ENCODE peak calls at places on chromosomes 11 and 22, in nine cellular contexts. E is H1, A is ovary, U is coronary artery, F is RWPE1, Q is lower leg skin, H is spleen, L is HCT116, C is GM10248. N is an unnamed sample.
A peak's percentile ranks its signal among the peaks of the same experiment; 100 is the strongest.

GRCh38 chr11:80227915-80228314 is 787.1 kb upstream of the TENM4 start:
- DNase-seq in E (no peak), A (no peak), U (no peak), F (no peak), Q (no peak), H (no peak), L (no peak), C (no peak), N (no peak)

GRCh38 chr11:87144266-87144665 is 106.5 kb downstream of the TMEM135 start:
- DNase-seq in E (no peak), A (no peak), U (no peak), F (no peak), Q (no peak), H (no peak), L (no peak), C (no peak), N (no peak)

GRCh38 chr11:34323601-34324000 is 34.2 kb downstream of the ABTB2 start:
- DNase-seq in E (no peak), A (no peak), U (no peak), F (no peak), Q (no peak), H (no peak), L (no peak), C (no peak), N (peak; percentile 74)

GRCh38 chr11:26842458-26842841 is 120.6 kb upstream of the SLC5A12 start:
- DNase-seq in E (no peak), A (no peak), U (no peak), F (no peak), Q (no peak), H (no peak), L (no peak), C (no peak), N (peak; percentile 90)

GRCh38 chr11:75668508-75669297 is at the start of gene MAP6:
- DNase-seq in E (peak; percentile 72), A (no peak), U (no peak), F (peak; percentile 38), Q (no peak), H (no peak), L (no peak), C (peak; percentile 34), N (no peak)

GRCh38 chr11:14972581-14973490 is 685 bp upstream of the CALCA start:
- DNase-seq in E (no peak), A (no peak), U (no peak), F (no peak), Q (no peak), H (no peak), L (no peak), C (no peak), N (no peak)

GRCh38 chr11:92596596-92597317 is 372.1 kb downstream of the FAT3 start:
- DNase-seq in E (no peak), A (no peak), U (no peak), F (no peak), Q (no peak), H (no peak), L (no peak), C (no peak), N (peak; percentile 18)

GRCh38 chr11:120131941-120132644 is 5.8 kb downstream of the TRIM29 start:
- DNase-seq in E (peak; percentile 35), A (peak; percentile 4), U (peak; percentile 50), F (peak; percentile 58), Q (peak; percentile 85), H (peak; percentile 39), L (no peak), C (no peak), N (no peak)

GRCh38 chr11:104091281-104092071 is 55.0 kb downstream of the DDI1 start:
- DNase-seq in E (no peak), A (no peak), U (no peak), F (no peak), Q (no peak), H (no peak), L (no peak), C (no peak), N (no peak)

GRCh38 chr22:34946339-34946985 is 119.5 kb upstream of the ISX start:
- DNase-seq in E (no peak), A (no peak), U (no peak), F (no peak), Q (peak; percentile 34), H (no peak), L (no peak), C (no peak), N (peak; percentile 8)

DNA sequence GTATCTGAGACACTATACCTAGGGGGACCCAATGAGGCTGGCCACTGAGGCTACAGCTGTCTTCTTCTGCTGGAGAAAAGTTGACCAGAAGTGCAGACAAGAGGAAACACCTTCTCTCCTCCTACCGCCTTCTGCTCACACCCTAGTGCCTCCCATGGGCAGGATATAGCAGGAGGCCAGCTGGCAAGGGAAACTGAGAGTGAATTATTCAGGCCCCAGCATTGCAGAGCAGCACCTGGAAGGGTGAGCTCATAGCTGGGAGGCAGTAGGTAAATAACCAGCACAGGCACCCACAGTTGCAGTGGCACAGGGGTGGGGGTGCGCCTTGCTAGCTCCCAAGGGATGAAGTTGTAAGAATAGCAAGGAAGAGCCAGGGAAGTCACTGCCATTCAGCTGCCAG is 267.4 kb upstream of the NCAM1 start:
- DNase-seq in E (no peak), A (no peak), U (no peak), F (no peak), Q (no peak), H (no peak), L (no peak), C (no peak), N (no peak)
- TF ChIP-seq CTCF in E (no peak), A (no peak), U (no peak), F (no peak), Q (no peak), H (no peak), L (no peak), C (no peak), N (no peak)

GRCh38 chr22:49647346-49648026 is 180.2 kb downstream of the BRD1 start:
- DNase-seq in E (no peak), A (no peak), U (no peak), F (no peak), Q (no peak), H (no peak), L (no peak), C (no peak), N (no peak)
- TF ChIP-seq CTCF in E (no peak), A (no peak), U (no peak), F (no peak), Q (no peak), H (no peak), L (no peak), C (no peak), N (no peak)

GRCh38 chr22:30635273-30636225 is at the start of gene SLC35E4:
- DNase-seq in E (peak; percentile 98), A (peak; percentile 99), U (peak; percentile 95), F (peak; percentile 84), Q (peak; percentile 99), H (peak; percentile 97), L (peak; percentile 60), C (peak; percentile 95), N (peak; percentile 87)
- TF ChIP-seq CTCF in E (no peak), A (peak; percentile 54), U (no peak), F (no peak), Q (no peak), H (peak; percentile 42), L (no peak), C (no peak), N (peak; percentile 39)

DNA sequence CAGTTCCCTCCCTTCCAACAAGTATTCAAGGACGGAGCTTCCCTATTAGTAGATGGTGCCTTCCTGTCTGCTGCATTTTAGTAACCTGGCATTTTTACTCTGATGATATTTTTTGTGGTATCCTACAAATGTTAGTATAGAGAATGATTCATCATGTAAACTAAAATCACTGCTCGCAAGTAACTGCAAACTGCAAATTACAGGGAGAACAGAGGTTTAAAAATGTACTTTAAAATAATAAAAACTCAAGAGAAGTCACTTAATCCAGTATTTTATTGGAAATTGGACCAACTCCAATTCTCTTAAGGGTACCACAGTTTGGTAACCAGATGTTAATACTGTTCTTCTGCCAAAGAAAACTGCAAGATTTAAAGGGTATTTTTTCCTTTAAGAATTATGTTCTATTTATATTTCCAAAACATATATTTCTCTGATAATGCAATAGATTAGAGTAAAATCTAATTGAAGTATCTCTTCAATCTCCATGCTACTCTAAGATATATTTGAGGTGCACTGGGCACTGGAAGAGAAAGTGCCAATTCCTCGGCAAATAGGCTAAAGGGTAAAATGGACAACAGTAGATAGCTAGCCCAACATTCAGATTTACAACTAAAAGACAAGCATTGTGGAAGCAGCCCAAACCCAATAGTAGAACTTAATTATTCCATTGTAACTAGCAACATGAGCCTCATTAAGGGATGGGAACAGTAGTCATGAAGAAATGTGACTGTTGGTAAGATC is 298.0 kb downstream of the TTC28 start:
- DNase-seq in E (no peak), A (no peak), U (no peak), F (no peak), Q (no peak), H (no peak), L (no peak), C (no peak), N (peak; percentile 29)
- TF ChIP-seq CTCF in E (no peak), A (no peak), U (no peak), F (no peak), Q (no peak), H (no peak), L (no peak), C (no peak), N (no peak)

GRCh38 chr11:112795142-112795815 is 165.9 kb upstream of the NCAM1 start:
- DNase-seq in E (peak; percentile 72), A (no peak), U (peak; percentile 50), F (peak; percentile 70), Q (no peak), H (no peak), L (peak; percentile 38), C (peak; percentile 67), N (peak; percentile 52)
- TF ChIP-seq CTCF in E (peak; percentile 54), A (no peak), U (no peak), F (peak; percentile 40), Q (no peak), H (peak; percentile 45), L (peak; percentile 69), C (peak; percentile 53), N (peak; percentile 73)

DNA sequence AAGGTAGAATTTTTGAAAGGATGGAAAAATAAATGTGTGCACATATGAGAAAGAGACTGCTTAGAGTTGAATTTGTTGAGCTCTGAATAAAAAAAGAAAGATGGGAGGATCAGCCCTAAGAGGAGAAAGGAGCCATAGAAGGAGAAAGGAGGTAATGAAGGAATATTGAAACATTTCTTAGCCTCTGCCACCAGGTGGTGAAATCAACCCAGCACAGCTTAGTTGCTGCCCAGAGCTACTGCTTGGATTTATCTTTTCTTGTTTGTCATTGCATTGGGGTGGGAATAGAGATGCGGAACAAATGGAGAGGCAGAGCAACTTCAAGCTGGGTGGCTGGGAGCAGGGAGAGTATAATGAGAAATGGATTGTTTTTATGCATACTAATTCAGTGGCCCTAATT is 80.4 kb downstream of the SERGEF start:
- DNase-seq in E (no peak), A (no peak), U (no peak), F (no peak), Q (no peak), H (no peak), L (no peak), C (no peak), N (no peak)
- TF ChIP-seq CTCF in E (peak; percentile 39), A (no peak), U (no peak), F (no peak), Q (no peak), H (no peak), L (no peak), C (no peak), N (no peak)

GRCh38 chr11:93614111-93614784 is 47.2 kb upstream of the CEP295 start:
- DNase-seq in E (no peak), A (no peak), U (no peak), F (no peak), Q (no peak), H (no peak), L (peak; percentile 43), C (no peak), N (no peak)
- TF ChIP-seq CTCF in E (peak; percentile 50), A (no peak), U (no peak), F (no peak), Q (no peak), H (no peak), L (no peak), C (peak; percentile 3), N (no peak)